ENCODE peak calls at places on chromosomes 1 and 21, in seven cellular contexts. J is IMR-90, I is neural progenitor cell, P is HAP-1, H is ovary, F is fibroblast of lung, S is mesendoderm. M is an unnamed sample.

GRCh38 chr1:65235867-65236805 is 73.2 kb upstream of the DNAJC6 start:
- DNase-seq in P (no peak), I (peak; percentile 59), H (no peak), S (peak; percentile 69), J (peak; percentile 37), F (peak; percentile 19), M (no peak)

GRCh38 chr1:64721135-64721534 is 23.7 kb upstream of the RAVER2 start:
- DNase-seq in P (no peak), F (no peak), S (no peak), I (no peak), J (no peak), H (no peak), M (no peak)

GRCh38 chr1:194076646-194077045 is 890.2 kb upstream of the B3GALT2 start:
- DNase-seq in F (peak; percentile 41), P (no peak), S (no peak), J (peak; percentile 66), I (no peak), H (no peak), M (no peak)

GRCh38 chr1:174074757-174075156 is 52.6 kb upstream of the RC3H1 start:
- DNase-seq in I (no peak), F (peak; percentile 30), H (no peak), S (no peak), P (no peak), J (peak; percentile 55), M (no peak)

GRCh38 chr1:201911827-201912571 is 23.3 kb downstream of the SHISA4 start:
- DNase-seq in H (no peak), S (peak; percentile 48), P (no peak), F (no peak), J (no peak), I (peak; percentile 48), M (no peak)

GRCh38 chr1:58783090-58783992 is 506 bp downstream of the JUN start:
- DNase-seq in I (peak; percentile 82), H (peak; percentile 68), S (peak; percentile 72), J (peak; percentile 52), P (peak; percentile 69), F (peak; percentile 62), M (peak; percentile 57)

GRCh38 chr1:18619467-18619835 is 11.2 kb upstream of the PAX7 start:
- DNase-seq in I (no peak), F (no peak), P (no peak), S (no peak), J (no peak), H (no peak), M (no peak)

GRCh38 chr1:16088996-16089395 is 15.5 kb upstream of the FAM131C start:
- DNase-seq in J (peak; percentile 86), P (no peak), H (no peak), I (no peak), F (peak; percentile 92), S (no peak), M (no peak)

GRCh38 chr1:155379180-155379876 is 58.6 kb downstream of the RUSC1 start:
- DNase-seq in J (peak; percentile 74), I (no peak), F (peak; percentile 85), S (peak; percentile 26), H (no peak), P (no peak), M (no peak)

GRCh38 chr1:178093150-178093957 is 550 bp upstream of the RASAL2 start:
- DNase-seq in J (peak; percentile 96), I (peak; percentile 99), F (peak; percentile 98), S (peak; percentile 99), P (peak; percentile 96), H (peak; percentile 89), M (peak; percentile 95)

GRCh38 chr1:230158422-230159291 is 91.6 kb downstream of the GALNT2 start:
- DNase-seq in S (no peak), H (peak; percentile 12), P (peak; percentile 70), F (no peak), I (peak; percentile 57), J (no peak), M (no peak)

GRCh38 chr1:238681451-238681850 is 704.9 kb upstream of the CHRM3 start:
- DNase-seq in P (no peak), I (no peak), H (no peak), F (peak; percentile 32), S (no peak), J (peak; percentile 5), M (no peak)

GRCh38 chr1:241592273-241592958 is 47.8 kb downstream of the CHML start:
- DNase-seq in P (no peak), J (peak; percentile 82), I (no peak), S (no peak), H (no peak), F (peak; percentile 80), M (no peak)

GRCh38 chr21:35428489-35428888 is 379.4 kb upstream of the RUNX1 start:
- DNase-seq in P (no peak), H (no peak), F (peak; percentile 50), J (no peak), I (peak; percentile 52), S (peak; percentile 94), M (no peak)

GRCh38 chr1:233427907-233428306 is 100.4 kb downstream of the MAP3K21 start:
- DNase-seq in S (peak; percentile 18), I (no peak), J (no peak), F (no peak), H (no peak), P (no peak), M (no peak)

GRCh38 chr1:117657031-117657430 is 51.2 kb downstream of the TENT5C start:
- DNase-seq in J (peak; percentile 77), F (peak; percentile 90), H (no peak), P (no peak), I (no peak), S (peak; percentile 84), M (no peak)

GRCh38 chr1:55524013-55524412 is 308.8 kb upstream of the USP24 start:
- DNase-seq in F (no peak), J (no peak), I (no peak), P (no peak), S (no peak), H (no peak), M (no peak)

GRCh38 chr1:41713557-41714327 is 205.0 kb downstream of the HIVEP3 start:
- DNase-seq in I (no peak), F (peak; percentile 92), P (no peak), J (peak; percentile 92), H (no peak), S (peak; percentile 69), M (no peak)

GRCh38 chr1:41716188-41717130 is 202.3 kb downstream of the HIVEP3 start:
- DNase-seq in S (peak; percentile 8), I (no peak), F (peak; percentile 19), P (no peak), H (no peak), J (no peak), M (no peak)

GRCh38 chr1:41713141-41713540 is 205.6 kb downstream of the HIVEP3 start:
- DNase-seq in S (peak; percentile 14), J (no peak), H (no peak), P (no peak), I (peak; percentile 15), F (no peak), M (no peak)

GRCh38 chr1:41712687-41713086 is 206.0 kb downstream of the HIVEP3 start:
- DNase-seq in P (no peak), I (no peak), S (no peak), H (no peak), F (no peak), J (no peak), M (no peak)

GRCh38 chr1:41714613-41715389 is 203.9 kb downstream of the HIVEP3 start:
- DNase-seq in S (no peak), J (no peak), F (no peak), I (no peak), P (no peak), H (no peak), M (no peak)
- H3K4me1 ChIP-seq in S (peaks cover 2% of the 10 kb centered on the region), J (peaks cover 20% of the 10 kb centered on the region), F (peaks cover 7% of the 10 kb centered on the region), I (no peaks in the 10 kb centered on the region), P (no peaks in the 10 kb centered on the region), H (no peaks in the 10 kb centered on the region), M (peaks cover 12% of the 10 kb centered on the region)

GRCh38 chr1:222031286-222031685 is 289.4 kb upstream of the DUSP10 start:
- DNase-seq in I (no peak), F (no peak), H (no peak), J (no peak), S (peak; percentile 94), P (no peak), M (no peak)

GRCh38 chr1:222023025-222023424 is 281.1 kb upstream of the DUSP10 start:
- DNase-seq in F (no peak), I (no peak), H (no peak), J (no peak), S (no peak), P (no peak), M (no peak)

GRCh38 chr1:222026280-222026679 is 284.4 kb upstream of the DUSP10 start:
- DNase-seq in S (no peak), I (no peak), J (no peak), H (no peak), P (no peak), F (no peak), M (no peak)

GRCh38 chr1:222028151-222028550 is 286.3 kb upstream of the DUSP10 start:
- DNase-seq in P (no peak), I (no peak), S (peak; percentile 84), F (no peak), H (no peak), J (no peak), M (no peak)

GRCh38 chr1:222028694-222029093 is 286.8 kb upstream of the DUSP10 start:
- DNase-seq in I (no peak), H (no peak), F (no peak), S (no peak), J (no peak), P (no peak), M (no peak)
- H3K4me1 ChIP-seq in I (no peaks in the 10 kb centered on the region), H (no peaks in the 10 kb centered on the region), F (no peaks in the 10 kb centered on the region), S (no peaks in the 10 kb centered on the region), J (peaks cover 2% of the 10 kb centered on the region), P (no peaks in the 10 kb centered on the region), M (no peaks in the 10 kb centered on the region)

GRCh38 chr1:203631946-203632345 is 5.3 kb downstream of the ATP2B4 start:
- DNase-seq in H (no peak), I (no peak), F (no peak), J (no peak), S (no peak), P (no peak), M (no peak)

GRCh38 chr1:203631349-203631748 is 4.7 kb downstream of the ATP2B4 start:
- DNase-seq in S (no peak), J (no peak), I (no peak), F (no peak), P (no peak), H (no peak), M (no peak)

GRCh38 chr1:203629509-203630082 is 3.0 kb downstream of the ATP2B4 start:
- DNase-seq in H (peak; percentile 75), P (peak; percentile 84), F (peak; percentile 49), S (peak; percentile 73), I (peak; percentile 80), J (peak; percentile 52), M (no peak)

GRCh38 chr1:203630697-203631096 is 4.1 kb downstream of the ATP2B4 start:
- DNase-seq in H (peak; percentile 47), F (no peak), J (no peak), S (no peak), I (no peak), P (no peak), M (no peak)

DNA sequence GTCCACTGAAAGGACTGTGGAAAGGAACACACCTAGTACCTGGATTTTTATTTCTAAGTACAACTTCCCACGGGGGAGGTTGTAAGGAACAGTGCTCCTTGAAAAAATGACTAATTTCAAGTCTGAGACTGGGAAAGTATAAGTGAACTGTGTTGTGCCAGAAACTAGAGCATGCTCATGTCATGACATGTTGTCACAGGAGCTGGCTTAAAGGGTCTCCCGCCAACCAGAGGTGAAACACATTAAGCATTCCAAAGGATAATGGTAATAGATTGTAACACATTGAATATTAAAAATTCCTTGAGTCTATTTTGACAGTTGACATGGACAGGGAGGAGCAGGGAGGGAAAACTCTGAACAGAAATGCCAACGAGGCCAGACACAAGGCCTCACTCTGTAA is 6.3 kb downstream of the ATP2B4 start:
- DNase-seq in J (no peak), I (no peak), F (no peak), P (no peak), H (no peak), S (no peak), M (no peak)
- H3K4me1 ChIP-seq in J (peaks cover 25% of the 10 kb centered on the region), I (peaks cover 19% of the 10 kb centered on the region), F (peaks cover 24% of the 10 kb centered on the region), P (peaks cover 18% of the 10 kb centered on the region), H (peaks cover 15% of the 10 kb centered on the region), S (peaks cover 5% of the 10 kb centered on the region), M (peaks cover 46% of the 10 kb centered on the region)

GRCh38 chr1:46176211-46176865 is at the start of gene P3R3URF:
- DNase-seq in F (no peak), J (no peak), H (no peak), P (no peak), S (no peak), I (no peak), M (no peak)
- H3K4me1 ChIP-seq in F (peaks cover 6% of the 10 kb centered on the region), J (peaks cover 5% of the 10 kb centered on the region), H (no peaks in the 10 kb centered on the region), P (no peaks in the 10 kb centered on the region), S (peaks cover 13% of the 10 kb centered on the region), I (peaks cover 8% of the 10 kb centered on the region), M (peaks cover 21% of the 10 kb centered on the region)